ENCODE peak calls at places on chromosomes 13 and 19, in four cellular contexts. F, S, O and Y are unnamed samples.

GRCh38 chr19:54248016-54248601 is 5.5 kb upstream of the LILRA6 start:
- DNase-seq in F (no peak), S (peak), O (peak), Y (peak)

GRCh38 chr19:768424-768823 is 17.5 kb downstream of the MISP start:
- DNase-seq in F (no peak), S (no peak), O (peak), Y (peak)

GRCh38 chr19:48859711-48860572 is 8.5 kb downstream of the PLEKHA4 start:
- DNase-seq in F (peak), S (no peak), O (no peak), Y (no peak)

GRCh38 chr13:83153833-83154232 is 728.4 kb downstream of the SLITRK1 start:
- DNase-seq in F (no peak), S (no peak), O (no peak), Y (peak)

GRCh38 chr13:28494861-28495585 is at the start of gene FLT1:
- DNase-seq in F (peak), S (no peak), O (no peak), Y (peak)

GRCh38 chr13:75415720-75416119 is 66.2 kb downstream of the TBC1D4 start:
- DNase-seq in F (no peak), S (no peak), O (peak), Y (peak)

GRCh38 chr19:30799854-30800755 is 427.9 kb downstream of the ZNF536 start:
- DNase-seq in F (peak), S (no peak), O (no peak), Y (no peak)

GRCh38 chr19:41933131-41933458 is 4.8 kb upstream of the ERFL start:
- DNase-seq in F (no peak), S (no peak), O (no peak), Y (no peak)

GRCh38 chr13:110555601-110556223 is 5.8 kb downstream of the RAB20 start:
- DNase-seq in F (no peak), S (no peak), O (no peak), Y (no peak)

GRCh38 chr13:20721454-20722357 is 18.2 kb downstream of the IL17D start:
- DNase-seq in F (peak), S (peak), O (peak), Y (peak)

GRCh38 chr19:10963865-10964264 is 3.0 kb downstream of the SMARCA4 start:
- DNase-seq in F (no peak), S (no peak), O (no peak), Y (no peak)

GRCh38 chr13:25662516-25662915 is 290.7 kb downstream of the ATP8A2 start:
- DNase-seq in F (no peak), S (no peak), O (no peak), Y (no peak)

GRCh38 chr19:47027586-47028371 is 8.1 kb downstream of the NPAS1 start:
- DNase-seq in F (no peak), S (no peak), O (no peak), Y (no peak)

GRCh38 chr19:41409288-41409687 is 11.7 kb downstream of the BCKDHA start:
- DNase-seq in F (no peak), S (no peak), O (peak), Y (peak)

GRCh38 chr13:26508885-26509284 is 48.6 kb upstream of the WASF3 start:
- DNase-seq in F (no peak), S (no peak), O (peak), Y (peak)

GRCh38 chr19:42410371-42410770 is 16.8 kb downstream of the LIPE start:
- DNase-seq in F (no peak), S (no peak), O (no peak), Y (no peak)

GRCh38 chr13:21663197-21663596 is 7.7 kb upstream of the FGF9 start:
- DNase-seq in F (no peak), S (no peak), O (no peak), Y (no peak)

GRCh38 chr13:99778500-99778899 is 193.1 kb downstream of the ZIC5 start:
- DNase-seq in F (no peak), S (no peak), O (no peak), Y (no peak)

GRCh38 chr19:6802336-6803035 is 30.0 kb downstream of the VAV1 start:
- DNase-seq in F (peak), S (no peak), O (no peak), Y (no peak)

GRCh38 chr19:4327252-4327876 is 11.3 kb downstream of the STAP2 start:
- DNase-seq in F (peak), S (peak), O (peak), Y (peak)